ENCODE peak calls at places on chromosomes 5 and 9, in eight cellular contexts. T, Z, J, B, K, A, X and L are unnamed samples. For H3K27me3 and H3K4me1, the result is how much of the 10 kb centered on the place peaks cover.

GRCh38 chr5:168073991-168074800 is 217.2 kb upstream of the WWC1 start:
- DNase-seq in T (no peak), A (no peak), B (no peak), Z (no peak), J (no peak), X (no peak), K (no peak), L (no peak)

GRCh38 chr5:15620501-15620900 is 120.5 kb downstream of the FBXL7 start:
- DNase-seq in B (no peak), J (peak), X (peak), T (peak), Z (no peak), A (no peak), K (no peak), L (no peak)

GRCh38 chr9:2354216-2354615 is 267.4 kb upstream of the VLDLR start:
- DNase-seq in B (no peak), X (no peak), T (no peak), Z (no peak), A (no peak), K (no peak), J (no peak), L (no peak)

GRCh38 chr5:77168884-77169254 is 41.6 kb upstream of the PDE8B start:
- DNase-seq in X (peak), T (no peak), B (no peak), J (peak), Z (no peak), A (no peak), K (peak), L (peak)

GRCh38 chr5:73938280-73938937 is 312.4 kb downstream of the ARHGEF28 start:
- DNase-seq in T (peak), X (no peak), Z (no peak), J (no peak), B (no peak), A (no peak), K (no peak), L (no peak)

GRCh38 chr5:124735169-124735858 is 11.1 kb downstream of the ZNF608 start:
- DNase-seq in A (peak), Z (no peak), B (no peak), J (no peak), X (no peak), T (peak), K (no peak), L (peak)

GRCh38 chr9:76729980-76730737 is 34.1 kb upstream of the PCA3 start:
- DNase-seq in Z (no peak), A (no peak), T (no peak), K (no peak), J (no peak), B (no peak), X (no peak), L (peak)

GRCh38 chr9:74533253-74533652 is 36.1 kb downstream of the RORB start:
- DNase-seq in K (no peak), B (no peak), A (no peak), T (no peak), X (no peak), Z (no peak), J (no peak), L (no peak)

GRCh38 chr5:10201223-10201868 is 48.3 kb downstream of the ATPSCKMT start:
- DNase-seq in J (no peak), T (no peak), K (no peak), Z (no peak), A (peak), B (no peak), X (no peak), L (no peak)

GRCh38 chr9:105311317-105311716 is 66.9 kb downstream of the SLC44A1 start:
- DNase-seq in Z (no peak), J (no peak), T (no peak), X (no peak), B (no peak), A (no peak), K (no peak), L (peak)

GRCh38 chr5:93571111-93571977 is 9.7 kb downstream of the NR2F1-AS1 start:
- DNase-seq in A (peak), J (no peak), K (no peak), Z (no peak), X (no peak), T (peak), B (no peak), L (no peak)

GRCh38 chr9:88922091-88922490 is 69.2 kb upstream of the S1PR3 start:
- DNase-seq in A (no peak), X (no peak), Z (no peak), B (no peak), T (no peak), J (no peak), K (no peak), L (peak)

GRCh38 chr5:56088967-56089829 is 94.4 kb upstream of the IL6ST start:
- DNase-seq in B (no peak), K (no peak), J (no peak), A (no peak), Z (no peak), T (peak), X (no peak), L (no peak)

GRCh38 chr9:73162987-73163763 is 11.5 kb downstream of the ANXA1 start:
- DNase-seq in A (peak), T (no peak), X (no peak), Z (no peak), J (no peak), B (no peak), K (no peak), L (no peak)

GRCh38 chr5:138700581-138701362 is 52.5 kb upstream of the CTNNA1 start:
- DNase-seq in J (no peak), Z (no peak), A (no peak), K (no peak), X (no peak), T (no peak), B (no peak), L (no peak)

GRCh38 chr9:95341262-95342011 is 23.9 kb upstream of the FANCC start:
- DNase-seq in X (no peak), J (no peak), B (no peak), Z (no peak), T (peak), K (no peak), A (peak), L (no peak)

GRCh38 chr5:143372187-143372829 is 31.2 kb downstream of the NR3C1 start:
- DNase-seq in K (no peak), B (no peak), T (no peak), X (no peak), A (no peak), J (no peak), Z (no peak), L (no peak)

GRCh38 chr9:132487351-132487791 is 77.4 kb downstream of the CFAP77 start:
- DNase-seq in Z (no peak), T (peak), X (no peak), B (no peak), J (no peak), K (no peak), A (no peak), L (peak)

GRCh38 chr9:134679616-134680392 is 38.2 kb downstream of the COL5A1 start:
- DNase-seq in Z (peak), K (no peak), A (no peak), B (no peak), X (peak), T (peak), J (no peak), L (no peak)

GRCh38 chr5:135913713-135914626 is 18.3 kb upstream of the IL9 start:
- DNase-seq in T (no peak), K (no peak), A (no peak), B (no peak), Z (no peak), J (no peak), X (no peak), L (no peak)

GRCh38 chr9:105510024-105510423 is 47.9 kb upstream of the FKTN start:
- DNase-seq in X (no peak), B (no peak), J (no peak), K (no peak), A (no peak), T (peak), Z (no peak), L (no peak)

GRCh38 chr5:179211076-179211475 is 134.2 kb downstream of the ADAMTS2 start:
- DNase-seq in A (no peak), B (no peak), J (no peak), X (no peak), T (peak), Z (no peak), K (no peak), L (no peak)

GRCh38 chr5:36777105-36777757 is 99.3 kb upstream of the NIPBL start:
- DNase-seq in B (no peak), Z (no peak), T (peak), X (no peak), K (no peak), J (peak), A (peak), L (peak)

GRCh38 chr5:142078251-142078650 is 30.3 kb upstream of the NDFIP1 start:
- DNase-seq in X (no peak), B (no peak), A (peak), J (no peak), Z (no peak), K (no peak), T (no peak), L (no peak)

GRCh38 chr9:83280259-83280658 is 217.3 kb upstream of the RASEF start:
- DNase-seq in A (no peak), X (no peak), T (no peak), J (peak), B (no peak), K (no peak), Z (no peak), L (no peak)

GRCh38 chr5:119435436-119436132 is 16.7 kb upstream of the HSD17B4 start:
- DNase-seq in T (no peak), X (peak), K (peak), J (peak), B (peak), A (peak), Z (peak), L (peak)

GRCh38 chr9:126148994-126149393 is 177.6 kb upstream of the MVB12B start:
- DNase-seq in Z (no peak), B (no peak), T (no peak), K (no peak), J (no peak), X (no peak), A (no peak), L (no peak)

GRCh38 chr9:130329061-130329460 is 63.5 kb downstream of the HMCN2 start:
- DNase-seq in A (no peak), J (no peak), B (no peak), K (no peak), X (no peak), T (no peak), Z (no peak), L (no peak)

DNA sequence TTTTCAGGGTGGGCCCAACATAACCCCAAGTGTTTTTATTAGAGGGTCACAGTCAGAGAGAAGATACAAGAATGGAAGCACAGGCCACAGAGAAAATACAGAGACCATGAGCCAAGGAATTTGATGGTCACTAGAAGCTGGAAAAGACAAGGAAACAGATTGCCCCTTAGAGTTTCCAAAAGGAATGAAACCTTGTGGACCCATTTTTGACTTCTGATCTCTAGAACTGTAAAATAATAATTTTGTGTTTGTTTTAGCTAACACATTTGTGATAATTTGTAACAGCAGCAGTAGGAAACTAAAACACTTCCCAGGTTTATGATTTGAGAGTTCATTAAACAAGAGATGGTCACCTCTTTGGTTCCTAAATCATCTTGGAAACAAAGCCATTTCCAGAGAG is 21.8 kb downstream of the CDKN2A start:
- DNase-seq in Z (no peak), K (no peak), T (no peak), B (no peak), X (no peak), A (no peak), J (no peak), L (no peak)
- H3K27me3 ChIP-seq in Z (half or more), K (half or more), T (half or more), B (half or more), X (under half), A (half or more), J (half or more), L (half or more)

DNA sequence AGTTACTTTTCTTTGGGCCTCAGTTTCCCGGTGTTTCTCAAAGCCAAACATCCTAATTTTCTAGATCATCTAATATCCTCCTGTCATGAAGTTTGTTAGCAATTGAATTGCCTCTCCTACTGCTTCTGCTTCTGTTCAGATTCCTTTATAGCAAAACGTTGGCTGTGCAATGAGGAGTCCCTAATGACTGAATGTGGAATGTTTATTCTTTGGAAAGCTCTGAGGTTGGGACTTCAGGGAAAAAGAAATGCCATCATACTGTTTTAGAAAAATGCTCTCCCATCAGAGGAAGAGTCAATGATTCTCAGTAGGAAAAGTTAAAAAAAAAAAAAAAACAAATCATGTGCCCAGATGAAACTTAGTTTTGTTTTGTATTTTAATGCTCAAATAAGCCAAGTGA is 268.7 kb upstream of the PAPPA start:
- DNase-seq in K (no peak), A (no peak), Z (no peak), J (no peak), B (no peak), X (no peak), T (no peak), L (no peak)
- H3K4me1 ChIP-seq in K (under half), A (under half), Z (under half), J (under half), B (under half), X (under half), T (under half), L (under half)

DNA sequence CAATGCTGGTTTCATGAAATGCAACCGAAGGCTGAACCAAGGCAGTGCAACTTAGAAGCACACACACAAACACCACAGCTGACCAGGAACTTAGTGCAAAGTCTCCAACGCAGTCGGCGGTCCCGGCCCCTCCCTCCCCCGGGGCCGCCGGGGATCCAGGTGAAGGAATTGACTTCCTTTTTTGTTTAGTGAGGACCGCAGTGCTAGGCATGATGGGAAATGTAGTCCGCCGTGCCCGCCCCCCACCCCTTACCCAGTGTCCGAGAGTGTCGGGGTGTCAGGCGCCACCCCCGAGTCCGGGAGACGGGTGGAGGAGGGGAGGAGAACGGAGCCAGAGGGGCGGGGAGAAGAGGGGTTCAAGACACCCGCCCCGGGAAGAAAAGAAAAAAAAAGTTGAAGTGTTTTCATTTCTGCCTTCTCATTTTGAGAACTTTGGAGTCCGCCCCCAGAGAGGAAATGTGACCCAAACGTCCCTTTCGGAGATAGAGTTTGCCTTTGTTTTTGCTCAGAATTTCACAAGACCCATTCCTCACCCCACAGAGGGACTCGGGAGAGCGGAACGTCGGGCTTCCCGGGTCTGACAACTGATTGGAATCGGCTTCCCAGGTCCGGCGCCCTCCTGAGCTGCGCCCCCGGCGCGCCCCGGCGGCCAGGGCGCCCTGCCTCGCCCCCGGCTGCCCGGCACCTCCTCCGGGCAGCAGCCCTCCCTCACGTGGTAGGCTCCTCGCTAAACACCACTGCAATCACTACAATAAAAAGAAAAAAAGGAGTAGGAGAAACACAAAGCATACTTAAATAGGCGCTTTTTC is 2.0 kb downstream of the IER5L start:
- DNase-seq in J (peak), X (peak), Z (peak), A (peak), T (peak), B (peak), K (peak), L (peak)
- H3K27me3 ChIP-seq in J (under half), X (under half), Z (under half), A (under half), T (under half), B (under half), K (under half), L (under half)

GRCh38 chr5:149421834-149422233 is 42.7 kb upstream of the IL17B start:
- DNase-seq in J (no peak), K (no peak), B (no peak), X (no peak), T (peak), A (no peak), Z (no peak), L (no peak)
- H3K4me1 ChIP-seq in J (under half), K (half or more), B (half or more), X (under half), T (half or more), A (under half), Z (half or more), L (under half)

GRCh38 chr9:123978981-123979380 is 32.6 kb upstream of the LHX2 start:
- DNase-seq in X (no peak), A (no peak), Z (no peak), T (no peak), K (no peak), J (no peak), B (no peak), L (no peak)
- H3K27me3 ChIP-seq in X (under half), A (half or more), Z (under half), T (under half), K (under half), J (under half), B (half or more), L (under half)

GRCh38 chr5:170490381-170490780 is 13.4 kb upstream of the KCNIP1 start:
- DNase-seq in J (no peak), X (no peak), A (no peak), T (no peak), K (no peak), Z (no peak), B (no peak), L (no peak)

GRCh38 chr5:170491479-170491878 is 12.3 kb upstream of the KCNIP1 start:
- DNase-seq in T (peak), X (no peak), K (no peak), Z (no peak), A (no peak), J (peak), B (no peak), L (no peak)

GRCh38 chr5:170495796-170496195 is 8.0 kb upstream of the KCNIP1 start:
- DNase-seq in J (peak), X (no peak), T (no peak), B (no peak), K (no peak), A (no peak), Z (no peak), L (no peak)

GRCh38 chr5:170494036-170494435 is 9.8 kb upstream of the KCNIP1 start:
- DNase-seq in K (no peak), A (no peak), B (no peak), J (no peak), Z (no peak), T (no peak), X (no peak), L (no peak)

GRCh38 chr5:170493028-170493820 is 10.6 kb upstream of the KCNIP1 start:
- DNase-seq in J (no peak), Z (no peak), A (no peak), K (no peak), B (no peak), T (no peak), X (no peak), L (no peak)
- H3K4me1 ChIP-seq in J (under half), Z (under half), A (under half), K (under half), B (under half), T (under half), X (under half), L (under half)

GRCh38 chr5:188488-189481 is 2.5 kb upstream of the LRRC14B start:
- DNase-seq in X (peak), J (peak), Z (peak), A (peak), T (peak), K (peak), B (peak), L (peak)
- H3K27me3 ChIP-seq in X (under half), J (under half), Z (under half), A (under half), T (under half), K (under half), B (under half), L (under half)